ENCODE peak calls at places on chromosomes 2 and 18, in four cellular contexts. R is K562, C is right atrium auricular region, M is uterus. U is an unnamed sample.

GRCh38 chr2:12717191-12717987 is 653 bp downstream of the TRIB2 start:
- DNase-seq in C (no peak), R (peak), M (peak), U (no peak)

GRCh38 chr2:223813329-223813728 is 24.1 kb downstream of the AP1S3 start:
- DNase-seq in M (no peak), C (no peak), R (no peak), U (no peak)

GRCh38 chr2:95074663-95075439 is 46.8 kb downstream of the MRPS5 start:
- DNase-seq in R (no peak), M (no peak), C (no peak), U (no peak)

GRCh38 chr18:37484893-37485834 is 80.4 kb downstream of the CELF4 start:
- DNase-seq in M (no peak), C (no peak), R (peak), U (no peak)

GRCh38 chr2:20594048-20594750 is 56.7 kb downstream of the HS1BP3 start:
- DNase-seq in C (no peak), R (no peak), M (peak), U (no peak)

GRCh38 chr2:215951558-215951957 is 61.8 kb downstream of the MREG start:
- DNase-seq in M (no peak), R (no peak), C (no peak), U (no peak)

GRCh38 chr2:32558492-32558891 is 69.4 kb upstream of the TTC27 start:
- DNase-seq in M (no peak), C (no peak), R (no peak), U (no peak)

GRCh38 chr2:10668402-10669012 is 21.3 kb downstream of the NOL10 start:
- DNase-seq in C (no peak), M (no peak), R (no peak), U (no peak)

DNA sequence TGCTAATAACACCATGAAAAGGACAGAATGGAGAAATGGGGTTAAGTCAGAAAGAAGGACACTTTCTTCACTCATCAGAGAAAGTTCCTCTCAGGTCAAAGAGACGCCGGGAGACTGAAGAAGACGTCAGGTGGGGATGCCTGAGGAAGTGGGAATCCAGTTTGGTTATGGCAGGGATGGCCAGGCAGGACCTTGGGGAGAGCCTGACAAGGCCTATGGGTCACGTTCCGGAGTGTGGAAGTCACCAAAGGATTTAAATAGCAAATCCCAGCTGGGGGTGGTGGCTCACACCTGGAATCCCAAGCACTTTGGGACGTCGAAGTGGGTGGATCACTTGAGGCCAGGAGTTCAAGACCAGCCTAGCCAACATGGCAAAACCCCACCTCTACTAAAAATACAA is 432.7 kb upstream of the SMIM21 start:
- DNase-seq in C (no peak), R (no peak), M (no peak), U (no peak)
- H3K4me3 ChIP-seq in C (no peak), R (no peak), M (no peak), U (no peak)

GRCh38 chr2:196590286-196590685 is 49.2 kb upstream of the CCDC150 start:
- DNase-seq in M (no peak), C (no peak), R (no peak), U (no peak)

GRCh38 chr2:196592331-196592911 is 47.1 kb upstream of the CCDC150 start:
- DNase-seq in C (no peak), R (no peak), M (no peak), U (no peak)

GRCh38 chr2:196592912-196593881 is 46.3 kb upstream of the CCDC150 start:
- DNase-seq in R (no peak), C (no peak), M (no peak), U (no peak)

GRCh38 chr2:196591004-196591403 is 48.5 kb upstream of the CCDC150 start:
- DNase-seq in M (no peak), C (no peak), R (no peak), U (no peak)

GRCh38 chr2:196591621-196592022 is 47.9 kb upstream of the CCDC150 start:
- DNase-seq in C (no peak), R (no peak), M (no peak), U (no peak)
- TF ChIP-seq CTCF in C (no peak), R (no peak), M (no peak), U (no peak)

GRCh38 chr2:100939445-100939844 is 62.6 kb upstream of the RPL31 start:
- DNase-seq in M (no peak), C (peak), R (no peak), U (no peak)

GRCh38 chr2:100941646-100942240 is 60.3 kb upstream of the RPL31 start:
- DNase-seq in R (no peak), C (no peak), M (no peak), U (no peak)

GRCh38 chr2:100940240-100940639 is 61.8 kb upstream of the RPL31 start:
- DNase-seq in M (no peak), R (no peak), C (peak), U (no peak)

GRCh38 chr2:100938031-100939026 is 63.8 kb upstream of the RPL31 start:
- DNase-seq in M (no peak), R (no peak), C (peak), U (no peak)

GRCh38 chr2:100940766-100941645 is 61.1 kb upstream of the RPL31 start:
- DNase-seq in M (no peak), C (peak), R (no peak), U (no peak)
- H3K4me3 ChIP-seq in M (no peak), C (no peak), R (no peak), U (peak)

DNA sequence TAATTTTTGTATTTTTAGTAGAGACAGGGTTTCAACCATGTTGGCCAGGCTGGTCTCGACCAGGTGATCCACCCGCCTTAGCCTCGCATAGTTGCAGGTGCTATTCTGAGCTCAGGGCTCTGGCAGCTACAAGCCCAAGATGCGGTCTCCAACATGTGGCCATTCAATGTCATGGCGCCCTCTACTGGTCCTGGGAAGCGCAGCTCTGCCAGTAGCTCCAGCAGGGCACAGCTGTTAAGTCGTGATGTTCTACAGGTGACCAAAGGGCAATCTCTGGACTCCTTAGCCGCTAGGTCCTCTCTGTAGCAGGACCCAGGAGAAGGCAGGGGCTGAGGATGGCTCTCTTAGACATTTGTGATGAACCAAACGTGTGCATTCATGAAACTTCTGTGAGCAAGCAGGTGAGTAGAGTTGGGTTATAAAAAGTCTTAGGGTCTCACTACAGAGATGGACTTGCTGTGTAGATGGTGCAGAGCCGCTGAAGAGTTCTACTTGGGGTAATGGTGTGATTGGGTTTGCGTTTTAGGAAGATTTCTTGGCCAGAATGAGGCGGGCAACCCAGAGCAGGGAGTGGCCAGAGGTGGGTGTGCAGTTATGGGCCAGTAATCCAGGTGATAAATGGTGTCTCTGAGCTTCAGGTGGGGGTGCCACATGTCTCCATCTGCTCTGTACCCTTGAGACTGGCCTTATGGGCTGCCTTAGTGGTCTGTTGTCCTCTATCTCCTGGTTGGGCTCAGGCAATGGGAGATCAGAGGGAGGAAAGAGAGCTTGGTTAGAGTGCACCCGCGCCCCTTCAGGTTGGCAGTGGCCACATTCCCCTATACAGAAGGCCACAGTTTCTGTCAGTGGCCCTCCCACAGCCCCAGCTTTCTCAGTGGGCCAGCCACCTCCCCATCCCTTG is 31.0 kb downstream of the IL37 start:
- DNase-seq in R (peak), C (no peak), M (peak), U (no peak)
- TF ChIP-seq CTCF in R (peak), C (no peak), M (peak), U (no peak)

GRCh38 chr2:44616616-44617266 is 255.0 kb downstream of the CAMKMT start:
- DNase-seq in M (no peak), R (no peak), C (no peak), U (no peak)
- H3K4me3 ChIP-seq in M (no peak), R (no peak), C (no peak), U (no peak)

GRCh38 chr2:181715033-181715630 is 34.8 kb upstream of the NEUROD1 start:
- DNase-seq in C (peak), R (peak), M (peak), U (peak)
- TF ChIP-seq CTCF in C (peak), R (peak), M (peak), U (peak)

GRCh38 chr2:219041252-219041651 is at the start of gene CFAP65:
- DNase-seq in M (no peak), C (no peak), R (peak), U (no peak)
- H3K4me3 ChIP-seq in M (no peak), C (no peak), R (no peak), U (peak)

U was measured in thoracic aorta.